ENCODE peak calls at places on chromosomes 6 and 20, in nine cellular contexts. One of them, this sample, is unnamed.

GRCh38 chr6:117491916-117492315 is 9.4 kb downstream of the DCBLD1 start:
- DNase-seq in CD4-positive, CD25-positive, alpha-beta regulatory T cell: no peak
- DNase-seq in mesenchymal stem cell: peak; percentile 58
- DNase-seq in thoracic aorta: no peak
- DNase-seq in effector memory CD4-positive, alpha-beta T cell: no peak
- DNase-seq in tibial artery: no peak
- DNase-seq in body of pancreas: no peak
- DNase-seq in heart right ventricle: no peak
- DNase-seq in mesendoderm: no peak
- DNase-seq in this sample: no peak

GRCh38 chr6:71394001-71394432 is 105.4 kb downstream of the OGFRL1 start:
- DNase-seq in effector memory CD4-positive, alpha-beta T cell: no peak
- DNase-seq in thoracic aorta: no peak
- DNase-seq in tibial artery: no peak
- DNase-seq in mesenchymal stem cell: peak; percentile 86
- DNase-seq in CD4-positive, CD25-positive, alpha-beta regulatory T cell: no peak
- DNase-seq in mesendoderm: no peak
- DNase-seq in body of pancreas: no peak
- DNase-seq in heart right ventricle: no peak
- DNase-seq in this sample: no peak

GRCh38 chr6:135568366-135568765 is 70.8 kb upstream of the AHI1 start:
- DNase-seq in mesenchymal stem cell: peak; percentile 19
- DNase-seq in thoracic aorta: no peak
- DNase-seq in tibial artery: no peak
- DNase-seq in effector memory CD4-positive, alpha-beta T cell: peak; percentile 8
- DNase-seq in mesendoderm: peak; percentile 32
- DNase-seq in CD4-positive, CD25-positive, alpha-beta regulatory T cell: peak; percentile 29
- DNase-seq in heart right ventricle: peak; percentile 44
- DNase-seq in body of pancreas: peak; percentile 70
- DNase-seq in this sample: no peak

GRCh38 chr6:118252474-118252873 is 295.6 kb upstream of the PLN start:
- DNase-seq in tibial artery: no peak
- DNase-seq in mesenchymal stem cell: no peak
- DNase-seq in thoracic aorta: no peak
- DNase-seq in mesendoderm: no peak
- DNase-seq in CD4-positive, CD25-positive, alpha-beta regulatory T cell: no peak
- DNase-seq in effector memory CD4-positive, alpha-beta T cell: no peak
- DNase-seq in body of pancreas: no peak
- DNase-seq in heart right ventricle: no peak
- DNase-seq in this sample: no peak

GRCh38 chr6:46526607-46527006 is 35.4 kb upstream of the RCAN2 start:
- DNase-seq in tibial artery: no peak
- DNase-seq in CD4-positive, CD25-positive, alpha-beta regulatory T cell: no peak
- DNase-seq in effector memory CD4-positive, alpha-beta T cell: no peak
- DNase-seq in heart right ventricle: no peak
- DNase-seq in thoracic aorta: no peak
- DNase-seq in mesendoderm: peak; percentile 87
- DNase-seq in mesenchymal stem cell: no peak
- DNase-seq in body of pancreas: no peak
- DNase-seq in this sample: no peak

GRCh38 chr6:43743682-43744381 is 26.2 kb upstream of the VEGFA start:
- DNase-seq in thoracic aorta: no peak
- DNase-seq in effector memory CD4-positive, alpha-beta T cell: no peak
- DNase-seq in mesendoderm: no peak
- DNase-seq in tibial artery: no peak
- DNase-seq in heart right ventricle: no peak
- DNase-seq in mesenchymal stem cell: no peak
- DNase-seq in CD4-positive, CD25-positive, alpha-beta regulatory T cell: no peak
- DNase-seq in body of pancreas: no peak
- DNase-seq in this sample: no peak

GRCh38 chr20:3109350-3110302 is 25.1 kb upstream of the AVP start:
- DNase-seq in thoracic aorta: no peak
- DNase-seq in effector memory CD4-positive, alpha-beta T cell: no peak
- DNase-seq in heart right ventricle: no peak
- DNase-seq in mesendoderm: no peak
- DNase-seq in CD4-positive, CD25-positive, alpha-beta regulatory T cell: no peak
- DNase-seq in body of pancreas: no peak
- DNase-seq in mesenchymal stem cell: no peak
- DNase-seq in tibial artery: no peak
- DNase-seq in this sample: no peak

GRCh38 chr20:40744494-40745175 is 55.6 kb upstream of the MAFB start:
- DNase-seq in mesendoderm: no peak
- DNase-seq in CD4-positive, CD25-positive, alpha-beta regulatory T cell: no peak
- DNase-seq in effector memory CD4-positive, alpha-beta T cell: no peak
- DNase-seq in body of pancreas: no peak
- DNase-seq in thoracic aorta: no peak
- DNase-seq in tibial artery: no peak
- DNase-seq in mesenchymal stem cell: no peak
- DNase-seq in heart right ventricle: no peak
- DNase-seq in this sample: no peak

GRCh38 chr6:156585859-156586258 is 191.3 kb upstream of the ARID1B start:
- DNase-seq in mesendoderm: no peak
- DNase-seq in thoracic aorta: no peak
- DNase-seq in heart right ventricle: no peak
- DNase-seq in CD4-positive, CD25-positive, alpha-beta regulatory T cell: no peak
- DNase-seq in body of pancreas: no peak
- DNase-seq in mesenchymal stem cell: no peak
- DNase-seq in tibial artery: no peak
- DNase-seq in effector memory CD4-positive, alpha-beta T cell: no peak
- DNase-seq in this sample: no peak

GRCh38 chr20:56981301-56981700 is 285.1 kb downstream of the BMP7 start:
- DNase-seq in mesendoderm: no peak
- DNase-seq in mesenchymal stem cell: no peak
- DNase-seq in heart right ventricle: no peak
- DNase-seq in body of pancreas: no peak
- DNase-seq in effector memory CD4-positive, alpha-beta T cell: no peak
- DNase-seq in tibial artery: no peak
- DNase-seq in thoracic aorta: no peak
- DNase-seq in CD4-positive, CD25-positive, alpha-beta regulatory T cell: no peak
- DNase-seq in this sample: no peak
- H3K27me3 ChIP-seq in mesendoderm: no peaks in the 10 kb centered on the region
- H3K27me3 ChIP-seq in mesenchymal stem cell: no peaks in the 10 kb centered on the region
- H3K27me3 ChIP-seq in heart right ventricle: peaks cover 10% of the 10 kb centered on the region
- H3K27me3 ChIP-seq in body of pancreas: no peaks in the 10 kb centered on the region
- H3K27me3 ChIP-seq in effector memory CD4-positive, alpha-beta T cell: no peaks in the 10 kb centered on the region
- H3K27me3 ChIP-seq in tibial artery: no peaks in the 10 kb centered on the region
- H3K27me3 ChIP-seq in thoracic aorta: no peaks in the 10 kb centered on the region
- H3K27me3 ChIP-seq in CD4-positive, CD25-positive, alpha-beta regulatory T cell: peaks cover 2% of the 10 kb centered on the region
- H3K27me3 ChIP-seq in this sample: peaks cover 22% of the 10 kb centered on the region

GRCh38 chr6:23905301-23905700 is 220.7 kb upstream of the NRSN1 start:
- DNase-seq in mesendoderm: no peak
- DNase-seq in mesenchymal stem cell: no peak
- DNase-seq in heart right ventricle: no peak
- DNase-seq in effector memory CD4-positive, alpha-beta T cell: no peak
- DNase-seq in tibial artery: no peak
- DNase-seq in CD4-positive, CD25-positive, alpha-beta regulatory T cell: no peak
- DNase-seq in body of pancreas: no peak
- DNase-seq in thoracic aorta: no peak
- DNase-seq in this sample: no peak
- H3K4me1 ChIP-seq in mesendoderm: no peaks in the 10 kb centered on the region
- H3K4me1 ChIP-seq in mesenchymal stem cell: no peaks in the 10 kb centered on the region
- H3K4me1 ChIP-seq in heart right ventricle: no peaks in the 10 kb centered on the region
- H3K4me1 ChIP-seq in effector memory CD4-positive, alpha-beta T cell: no peaks in the 10 kb centered on the region
- H3K4me1 ChIP-seq in tibial artery: no peaks in the 10 kb centered on the region
- H3K4me1 ChIP-seq in CD4-positive, CD25-positive, alpha-beta regulatory T cell: no peaks in the 10 kb centered on the region
- H3K4me1 ChIP-seq in body of pancreas: no peaks in the 10 kb centered on the region
- H3K4me1 ChIP-seq in thoracic aorta: peaks cover 13% of the 10 kb centered on the region
- H3K4me1 ChIP-seq in this sample: no peaks in the 10 kb centered on the region

GRCh38 chr6:15287670-15288069 is 41.8 kb downstream of the JARID2 start:
- DNase-seq in mesendoderm: no peak
- DNase-seq in heart right ventricle: no peak
- DNase-seq in tibial artery: no peak
- DNase-seq in effector memory CD4-positive, alpha-beta T cell: no peak
- DNase-seq in thoracic aorta: no peak
- DNase-seq in body of pancreas: no peak
- DNase-seq in CD4-positive, CD25-positive, alpha-beta regulatory T cell: no peak
- DNase-seq in mesenchymal stem cell: no peak
- DNase-seq in this sample: no peak

GRCh38 chr6:15282334-15282733 is 36.5 kb downstream of the JARID2 start:
- DNase-seq in mesenchymal stem cell: no peak
- DNase-seq in effector memory CD4-positive, alpha-beta T cell: no peak
- DNase-seq in mesendoderm: no peak
- DNase-seq in thoracic aorta: no peak
- DNase-seq in tibial artery: no peak
- DNase-seq in CD4-positive, CD25-positive, alpha-beta regulatory T cell: no peak
- DNase-seq in heart right ventricle: no peak
- DNase-seq in body of pancreas: no peak
- DNase-seq in this sample: no peak

GRCh38 chr6:15280961-15281360 is 35.1 kb downstream of the JARID2 start:
- DNase-seq in CD4-positive, CD25-positive, alpha-beta regulatory T cell: no peak
- DNase-seq in body of pancreas: no peak
- DNase-seq in thoracic aorta: no peak
- DNase-seq in mesendoderm: no peak
- DNase-seq in tibial artery: no peak
- DNase-seq in effector memory CD4-positive, alpha-beta T cell: no peak
- DNase-seq in mesenchymal stem cell: no peak
- DNase-seq in heart right ventricle: no peak
- DNase-seq in this sample: no peak

GRCh38 chr6:15285682-15286294 is 39.9 kb downstream of the JARID2 start:
- DNase-seq in CD4-positive, CD25-positive, alpha-beta regulatory T cell: no peak
- DNase-seq in effector memory CD4-positive, alpha-beta T cell: no peak
- DNase-seq in tibial artery: no peak
- DNase-seq in thoracic aorta: no peak
- DNase-seq in mesendoderm: no peak
- DNase-seq in mesenchymal stem cell: no peak
- DNase-seq in body of pancreas: no peak
- DNase-seq in heart right ventricle: no peak
- DNase-seq in this sample: no peak

GRCh38 chr6:15283986-15284361 is 38.1 kb downstream of the JARID2 start:
- DNase-seq in effector memory CD4-positive, alpha-beta T cell: no peak
- DNase-seq in tibial artery: no peak
- DNase-seq in heart right ventricle: no peak
- DNase-seq in mesenchymal stem cell: no peak
- DNase-seq in body of pancreas: no peak
- DNase-seq in CD4-positive, CD25-positive, alpha-beta regulatory T cell: no peak
- DNase-seq in mesendoderm: no peak
- DNase-seq in thoracic aorta: no peak
- DNase-seq in this sample: no peak
- H3K27me3 ChIP-seq in effector memory CD4-positive, alpha-beta T cell: no peaks in the 10 kb centered on the region
- H3K27me3 ChIP-seq in tibial artery: no peaks in the 10 kb centered on the region
- H3K27me3 ChIP-seq in heart right ventricle: no peaks in the 10 kb centered on the region
- H3K27me3 ChIP-seq in mesenchymal stem cell: no peaks in the 10 kb centered on the region
- H3K27me3 ChIP-seq in body of pancreas: no peaks in the 10 kb centered on the region
- H3K27me3 ChIP-seq in CD4-positive, CD25-positive, alpha-beta regulatory T cell: no peaks in the 10 kb centered on the region
- H3K27me3 ChIP-seq in mesendoderm: no peaks in the 10 kb centered on the region
- H3K27me3 ChIP-seq in thoracic aorta: no peaks in the 10 kb centered on the region
- H3K27me3 ChIP-seq in this sample: no peaks in the 10 kb centered on the region

DNA sequence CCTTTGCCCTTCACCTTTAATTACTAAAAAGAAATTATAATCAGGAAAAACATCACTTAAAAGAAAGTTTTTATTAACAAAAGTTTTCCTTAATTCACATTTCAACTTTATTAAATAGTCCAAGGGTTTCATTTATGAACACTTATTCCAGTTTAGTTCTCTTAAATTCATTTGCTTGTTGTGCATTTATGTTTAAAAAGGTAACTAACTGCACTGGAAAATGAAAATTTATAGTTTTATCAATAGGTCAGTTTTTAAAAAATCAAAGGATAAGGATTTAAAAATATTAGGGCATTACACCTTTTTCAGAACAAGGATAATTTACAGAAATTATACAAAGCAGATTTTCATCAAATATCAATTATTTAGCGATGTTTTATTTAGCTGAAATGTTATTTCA is 958 bp upstream of the ATP5F1E start:
- DNase-seq in CD4-positive, CD25-positive, alpha-beta regulatory T cell: no peak
- DNase-seq in thoracic aorta: no peak
- DNase-seq in body of pancreas: no peak
- DNase-seq in mesenchymal stem cell: no peak
- DNase-seq in effector memory CD4-positive, alpha-beta T cell: no peak
- DNase-seq in mesendoderm: no peak
- DNase-seq in heart right ventricle: no peak
- DNase-seq in tibial artery: no peak
- DNase-seq in this sample: no peak
- H3K4me1 ChIP-seq in CD4-positive, CD25-positive, alpha-beta regulatory T cell: peaks cover 44% of the 10 kb centered on the region
- H3K4me1 ChIP-seq in thoracic aorta: peaks cover 41% of the 10 kb centered on the region
- H3K4me1 ChIP-seq in body of pancreas: peaks cover 34% of the 10 kb centered on the region
- H3K4me1 ChIP-seq in mesenchymal stem cell: peaks cover 6% of the 10 kb centered on the region
- H3K4me1 ChIP-seq in effector memory CD4-positive, alpha-beta T cell: peaks cover 24% of the 10 kb centered on the region
- H3K4me1 ChIP-seq in mesendoderm: peaks cover 3% of the 10 kb centered on the region
- H3K4me1 ChIP-seq in heart right ventricle: peaks cover 17% of the 10 kb centered on the region
- H3K4me1 ChIP-seq in tibial artery: peaks cover 28% of the 10 kb centered on the region
- H3K4me1 ChIP-seq in this sample: peaks cover 37% of the 10 kb centered on the region

GRCh38 chr6:282177-282866 is 10.0 kb upstream of the DUSP22 start:
- DNase-seq in thoracic aorta: no peak
- DNase-seq in mesendoderm: no peak
- DNase-seq in body of pancreas: no peak
- DNase-seq in CD4-positive, CD25-positive, alpha-beta regulatory T cell: no peak
- DNase-seq in mesenchymal stem cell: no peak
- DNase-seq in heart right ventricle: no peak
- DNase-seq in effector memory CD4-positive, alpha-beta T cell: no peak
- DNase-seq in tibial artery: no peak
- DNase-seq in this sample: no peak
- H3K27me3 ChIP-seq in thoracic aorta: no peaks in the 10 kb centered on the region
- H3K27me3 ChIP-seq in mesendoderm: no peaks in the 10 kb centered on the region
- H3K27me3 ChIP-seq in body of pancreas: no peaks in the 10 kb centered on the region
- H3K27me3 ChIP-seq in CD4-positive, CD25-positive, alpha-beta regulatory T cell: no peaks in the 10 kb centered on the region
- H3K27me3 ChIP-seq in mesenchymal stem cell: peaks cover 8% of the 10 kb centered on the region
- H3K27me3 ChIP-seq in heart right ventricle: no peaks in the 10 kb centered on the region
- H3K27me3 ChIP-seq in effector memory CD4-positive, alpha-beta T cell: no peaks in the 10 kb centered on the region
- H3K27me3 ChIP-seq in tibial artery: no peaks in the 10 kb centered on the region
- H3K27me3 ChIP-seq in this sample: no peaks in the 10 kb centered on the region